ENCODE peak calls at places on chromosomes 12 and 14, in four cellular contexts. One of them, this sample, is unnamed.

GRCh38 chr12:111673503-111673902 is 12.3 kb downstream of the BRAP start:
- DNase-seq in CD4-positive, alpha-beta T cell: no peak
- DNase-seq in LoVo: no peak
- DNase-seq in NCI-H774: no peak
- DNase-seq in this sample: no peak

GRCh38 chr14:91058017-91058675 is 2.3 kb downstream of the RPS6KA5 start:
- DNase-seq in CD4-positive, alpha-beta T cell: no peak
- DNase-seq in LoVo: no peak
- DNase-seq in NCI-H774: no peak
- DNase-seq in this sample: no peak

GRCh38 chr14:101181717-101182313 is 278.3 kb upstream of the RTL1 start:
- DNase-seq in CD4-positive, alpha-beta T cell: no peak
- DNase-seq in LoVo: no peak
- DNase-seq in NCI-H774: no peak
- DNase-seq in this sample: no peak

GRCh38 chr14:55807059-55807499 is 227.1 kb downstream of the KTN1 start:
- DNase-seq in CD4-positive, alpha-beta T cell: peak; percentile 78
- DNase-seq in LoVo: peak; percentile 97
- DNase-seq in NCI-H774: peak; percentile 54
- DNase-seq in this sample: peak; percentile 50

GRCh38 chr14:76644875-76645518 is 116.3 kb upstream of the VASH1 start:
- DNase-seq in CD4-positive, alpha-beta T cell: no peak
- DNase-seq in LoVo: no peak
- DNase-seq in NCI-H774: no peak
- DNase-seq in this sample: no peak

GRCh38 chr14:101083564-101084435 is 180.3 kb upstream of the RTL1 start:
- DNase-seq in CD4-positive, alpha-beta T cell: no peak
- DNase-seq in LoVo: no peak
- DNase-seq in NCI-H774: no peak
- DNase-seq in this sample: no peak

GRCh38 chr12:124321040-124321481 is 26.2 kb downstream of the RFLNA start:
- DNase-seq in CD4-positive, alpha-beta T cell: peak; percentile 13
- DNase-seq in LoVo: peak; percentile 65
- DNase-seq in NCI-H774: no peak
- DNase-seq in this sample: no peak

GRCh38 chr14:64465856-64466554 is 706 bp downstream of the AKAP5 start:
- DNase-seq in CD4-positive, alpha-beta T cell: no peak
- DNase-seq in LoVo: peak; percentile 7
- DNase-seq in NCI-H774: no peak
- DNase-seq in this sample: no peak

GRCh38 chr14:51066576-51066975 is 28.3 kb downstream of the TRIM9 start:
- DNase-seq in CD4-positive, alpha-beta T cell: no peak
- DNase-seq in LoVo: no peak
- DNase-seq in NCI-H774: no peak
- DNase-seq in this sample: no peak

GRCh38 chr12:65597527-65597926 is 226.8 kb upstream of the HMGA2 start:
- DNase-seq in CD4-positive, alpha-beta T cell: no peak
- DNase-seq in LoVo: peak; percentile 25
- DNase-seq in NCI-H774: no peak
- DNase-seq in this sample: no peak

GRCh38 chr14:69571879-69572633 is 2.6 kb downstream of the CCDC177 start:
- DNase-seq in CD4-positive, alpha-beta T cell: no peak
- DNase-seq in LoVo: peak; percentile 49
- DNase-seq in NCI-H774: peak; percentile 51
- DNase-seq in this sample: peak; percentile 51

GRCh38 chr12:56143225-56143624 is 9.2 kb upstream of the MYL6B start:
- DNase-seq in CD4-positive, alpha-beta T cell: no peak
- DNase-seq in LoVo: no peak
- DNase-seq in NCI-H774: no peak
- DNase-seq in this sample: no peak

GRCh38 chr12:65895759-65896656 is 71.7 kb downstream of the HMGA2 start:
- DNase-seq in CD4-positive, alpha-beta T cell: no peak
- DNase-seq in LoVo: peak; percentile 53
- DNase-seq in NCI-H774: no peak
- DNase-seq in this sample: no peak